ENCODE peak calls at places on chromosomes 5 and 9, in eight cellular contexts. One of them, this sample, is unnamed.

GRCh38 chr5:135842737-135843136 is 8.3 kb downstream of the SLC25A48 start:
- DNase-seq in stimulated activated CD4-positive, alpha-beta T cell treated with anti-CD3 and anti-CD28 coated beads, Interleukin-15, amount 100 ng/mL, for 1 hour: no peak
- DNase-seq in GM03348: no peak
- DNase-seq in activated CD4-positive, CD25-positive, alpha-beta regulatory T cell: no peak
- DNase-seq in LoVo: no peak
- DNase-seq in EL: no peak
- DNase-seq in right lobe of liver: no peak
- DNase-seq in fibroblast of lung: no peak
- DNase-seq in this sample: no peak

GRCh38 chr5:176733586-176734262 is 76.6 kb upstream of the UNC5A start:
- DNase-seq in stimulated activated CD4-positive, alpha-beta T cell treated with anti-CD3 and anti-CD28 coated beads, Interleukin-15, amount 100 ng/mL, for 1 hour: no peak
- DNase-seq in GM03348: peak; percentile 44
- DNase-seq in activated CD4-positive, CD25-positive, alpha-beta regulatory T cell: no peak
- DNase-seq in LoVo: no peak
- DNase-seq in EL: no peak
- DNase-seq in right lobe of liver: no peak
- DNase-seq in fibroblast of lung: no peak
- DNase-seq in this sample: no peak

GRCh38 chr5:82327961-82328360 is 49.8 kb upstream of the RPS23 start:
- DNase-seq in stimulated activated CD4-positive, alpha-beta T cell treated with anti-CD3 and anti-CD28 coated beads, Interleukin-15, amount 100 ng/mL, for 1 hour: no peak
- DNase-seq in GM03348: no peak
- DNase-seq in activated CD4-positive, CD25-positive, alpha-beta regulatory T cell: no peak
- DNase-seq in LoVo: no peak
- DNase-seq in EL: no peak
- DNase-seq in right lobe of liver: no peak
- DNase-seq in fibroblast of lung: peak; percentile 64
- DNase-seq in this sample: no peak

GRCh38 chr5:146091881-146092280 is 13.5 kb downstream of the PLAC8L1 start:
- DNase-seq in stimulated activated CD4-positive, alpha-beta T cell treated with anti-CD3 and anti-CD28 coated beads, Interleukin-15, amount 100 ng/mL, for 1 hour: no peak
- DNase-seq in GM03348: no peak
- DNase-seq in activated CD4-positive, CD25-positive, alpha-beta regulatory T cell: no peak
- DNase-seq in LoVo: no peak
- DNase-seq in EL: no peak
- DNase-seq in right lobe of liver: no peak
- DNase-seq in fibroblast of lung: peak; percentile 55
- DNase-seq in this sample: peak; percentile 24

GRCh38 chr5:134114886-134115805 is 665 bp downstream of the TCF7 start:
- DNase-seq in stimulated activated CD4-positive, alpha-beta T cell treated with anti-CD3 and anti-CD28 coated beads, Interleukin-15, amount 100 ng/mL, for 1 hour: peak; percentile 64
- DNase-seq in GM03348: peak; percentile 50
- DNase-seq in activated CD4-positive, CD25-positive, alpha-beta regulatory T cell: peak; percentile 25
- DNase-seq in LoVo: no peak
- DNase-seq in EL: no peak
- DNase-seq in right lobe of liver: no peak
- DNase-seq in fibroblast of lung: no peak
- DNase-seq in this sample: no peak

GRCh38 chr9:97980479-97980803 is 2.7 kb upstream of the ANP32B start:
- DNase-seq in stimulated activated CD4-positive, alpha-beta T cell treated with anti-CD3 and anti-CD28 coated beads, Interleukin-15, amount 100 ng/mL, for 1 hour: no peak
- DNase-seq in GM03348: peak; percentile 62
- DNase-seq in activated CD4-positive, CD25-positive, alpha-beta regulatory T cell: no peak
- DNase-seq in LoVo: peak; percentile 15
- DNase-seq in EL: no peak
- DNase-seq in right lobe of liver: no peak
- DNase-seq in fibroblast of lung: no peak
- DNase-seq in this sample: no peak

GRCh38 chr9:1319436-1319835 is 269.3 kb downstream of the DMRT2 start:
- DNase-seq in stimulated activated CD4-positive, alpha-beta T cell treated with anti-CD3 and anti-CD28 coated beads, Interleukin-15, amount 100 ng/mL, for 1 hour: no peak
- DNase-seq in GM03348: no peak
- DNase-seq in activated CD4-positive, CD25-positive, alpha-beta regulatory T cell: no peak
- DNase-seq in LoVo: no peak
- DNase-seq in EL: no peak
- DNase-seq in right lobe of liver: no peak
- DNase-seq in fibroblast of lung: no peak
- DNase-seq in this sample: no peak

GRCh38 chr5:10885026-10885425 is 124.0 kb upstream of the DAP start:
- DNase-seq in stimulated activated CD4-positive, alpha-beta T cell treated with anti-CD3 and anti-CD28 coated beads, Interleukin-15, amount 100 ng/mL, for 1 hour: no peak
- DNase-seq in GM03348: no peak
- DNase-seq in activated CD4-positive, CD25-positive, alpha-beta regulatory T cell: no peak
- DNase-seq in LoVo: peak; percentile 42
- DNase-seq in EL: peak; percentile 87
- DNase-seq in right lobe of liver: no peak
- DNase-seq in fibroblast of lung: peak; percentile 96
- DNase-seq in this sample: peak; percentile 57

GRCh38 chr5:139764250-139764791 is 31.3 kb upstream of the PSD2 start:
- DNase-seq in stimulated activated CD4-positive, alpha-beta T cell treated with anti-CD3 and anti-CD28 coated beads, Interleukin-15, amount 100 ng/mL, for 1 hour: no peak
- DNase-seq in GM03348: no peak
- DNase-seq in activated CD4-positive, CD25-positive, alpha-beta regulatory T cell: no peak
- DNase-seq in LoVo: no peak
- DNase-seq in EL: no peak
- DNase-seq in right lobe of liver: no peak
- DNase-seq in fibroblast of lung: no peak
- DNase-seq in this sample: no peak

GRCh38 chr5:60719329-60719728 is 19.4 kb upstream of the DEPDC1B start:
- DNase-seq in stimulated activated CD4-positive, alpha-beta T cell treated with anti-CD3 and anti-CD28 coated beads, Interleukin-15, amount 100 ng/mL, for 1 hour: no peak
- DNase-seq in GM03348: no peak
- DNase-seq in activated CD4-positive, CD25-positive, alpha-beta regulatory T cell: no peak
- DNase-seq in LoVo: no peak
- DNase-seq in EL: no peak
- DNase-seq in right lobe of liver: no peak
- DNase-seq in fibroblast of lung: no peak
- DNase-seq in this sample: no peak

GRCh38 chr5:138448481-138449398 is 9.9 kb downstream of the REEP2 start:
- DNase-seq in stimulated activated CD4-positive, alpha-beta T cell treated with anti-CD3 and anti-CD28 coated beads, Interleukin-15, amount 100 ng/mL, for 1 hour: no peak
- DNase-seq in GM03348: no peak
- DNase-seq in activated CD4-positive, CD25-positive, alpha-beta regulatory T cell: no peak
- DNase-seq in LoVo: no peak
- DNase-seq in EL: peak; percentile 41
- DNase-seq in right lobe of liver: no peak
- DNase-seq in fibroblast of lung: peak; percentile 37
- DNase-seq in this sample: no peak

GRCh38 chr5:171316258-171317121 is 7.4 kb downstream of the TLX3 start:
- DNase-seq in stimulated activated CD4-positive, alpha-beta T cell treated with anti-CD3 and anti-CD28 coated beads, Interleukin-15, amount 100 ng/mL, for 1 hour: no peak
- DNase-seq in GM03348: no peak
- DNase-seq in activated CD4-positive, CD25-positive, alpha-beta regulatory T cell: no peak
- DNase-seq in LoVo: no peak
- DNase-seq in EL: no peak
- DNase-seq in right lobe of liver: no peak
- DNase-seq in fibroblast of lung: peak; percentile 23
- DNase-seq in this sample: no peak

This sample was measured in foreskin keratinocyte.